ENCODE peak calls at places on chromosomes 16 and 17, in seven cellular contexts. N is nephron progenitor cell, H is esophagus squamous epithelium, F is cardiac muscle cell, Y is GM06990, G is GM10248, S is foreskin fibroblast. O is an unnamed sample.

GRCh38 chr16:22664561-22664997 is 149.4 kb upstream of the HS3ST2 start:
- DNase-seq in N (no peak), H (no peak), F (no peak), Y (no peak), G (peak), S (no peak), O (no peak)

GRCh38 chr16:20916927-20917326 is 16.4 kb downstream of the LYRM1 start:
- DNase-seq in N (no peak), H (no peak), F (no peak), Y (no peak), G (no peak), S (no peak), O (no peak)

GRCh38 chr17:34443832-34444469 is 80.9 kb upstream of the CCL1 start:
- DNase-seq in N (peak), H (no peak), F (no peak), Y (no peak), G (no peak), S (no peak), O (no peak)

GRCh38 chr16:2455081-2455845 is 4.6 kb upstream of the TEDC2 start:
- DNase-seq in N (no peak), H (no peak), F (no peak), Y (no peak), G (no peak), S (no peak), O (no peak)

GRCh38 chr16:78862022-78862421 is 738.5 kb downstream of the MAF start:
- DNase-seq in N (no peak), H (no peak), F (no peak), Y (no peak), G (no peak), S (no peak), O (no peak)

GRCh38 chr17:59844884-59845594 is 47.7 kb downstream of the TUBD1 start:
- DNase-seq in N (no peak), H (no peak), F (peak), Y (no peak), G (no peak), S (peak), O (no peak)

GRCh38 chr17:3724373-3725077 is 822 bp downstream of the HASPIN start:
- DNase-seq in N (no peak), H (no peak), F (no peak), Y (no peak), G (no peak), S (peak), O (no peak)

GRCh38 chr17:9132944-9133610 is 111.8 kb downstream of the NTN1 start:
- DNase-seq in N (no peak), H (no peak), F (no peak), Y (no peak), G (no peak), S (no peak), O (no peak)

GRCh38 chr16:3259097-3259496 is 2.7 kb upstream of the MEFV start:
- DNase-seq in N (no peak), H (no peak), F (peak), Y (no peak), G (no peak), S (peak), O (peak)

GRCh38 chr16:66858740-66859396 is 14.7 kb downstream of the CA7 start:
- DNase-seq in N (no peak), H (no peak), F (peak), Y (no peak), G (no peak), S (peak), O (no peak)

GRCh38 chr17:3920940-3921852 is 4.9 kb upstream of the P2RX1 start:
- DNase-seq in N (peak), H (no peak), F (no peak), Y (no peak), G (no peak), S (no peak), O (no peak)

GRCh38 chr16:19583665-19584300 is 28.3 kb downstream of the VPS35L start:
- DNase-seq in N (peak), H (no peak), F (peak), Y (no peak), G (no peak), S (peak), O (no peak)

GRCh38 chr17:62860962-62861873 is 53.1 kb upstream of the MARCHF10 start:
- DNase-seq in N (no peak), H (no peak), F (no peak), Y (no peak), G (no peak), S (peak), O (no peak)

GRCh38 chr16:683396-684066 is 603 bp downstream of the JMJD8 start:
- DNase-seq in N (no peak), H (no peak), F (no peak), Y (no peak), G (no peak), S (peak), O (no peak)

GRCh38 chr17:76191891-76192290 is 48.4 kb downstream of the RNF157 start:
- DNase-seq in N (no peak), H (no peak), F (no peak), Y (peak), G (peak), S (peak), O (no peak)

GRCh38 chr16:1124795-1125194 is 28.1 kb upstream of the CACNA1H start:
- DNase-seq in N (no peak), H (no peak), F (no peak), Y (no peak), G (no peak), S (no peak), O (no peak)

GRCh38 chr17:8417806-8418205 is 17.9 kb upstream of the NDEL1 start:
- DNase-seq in N (no peak), H (no peak), F (no peak), Y (no peak), G (no peak), S (no peak), O (peak)

GRCh38 chr16:50265260-50265659 is 1.1 kb upstream of the ADCY7 start:
- DNase-seq in N (no peak), H (no peak), F (no peak), Y (peak), G (no peak), S (no peak), O (no peak)

GRCh38 chr17:9676084-9676483 is 30.8 kb downstream of the USP43 start:
- DNase-seq in N (no peak), H (no peak), F (peak), Y (no peak), G (no peak), S (peak), O (no peak)

GRCh38 chr17:67376509-67376891 is 581 bp upstream of the PITPNC1 start:
- DNase-seq in N (no peak), H (no peak), F (peak), Y (no peak), G (no peak), S (peak), O (no peak)

GRCh38 chr17:44757045-44757917 is 1.5 kb upstream of the ADAM11 start:
- DNase-seq in N (no peak), H (no peak), F (no peak), Y (no peak), G (no peak), S (no peak), O (no peak)

GRCh38 chr17:76597156-76598003 is 11.7 kb upstream of the ST6GALNAC2 start:
- DNase-seq in N (no peak), H (no peak), F (peak), Y (no peak), G (no peak), S (peak), O (peak)

GRCh38 chr16:87347932-87348615 is 30.9 kb upstream of the C16orf95 start:
- DNase-seq in N (no peak), H (no peak), F (no peak), Y (no peak), G (no peak), S (no peak), O (no peak)

GRCh38 chr16:75264531-75264998 is 13.1 kb upstream of the BCAR1 start:
- DNase-seq in N (no peak), H (no peak), F (peak), Y (no peak), G (no peak), S (peak), O (no peak)

GRCh38 chr17:68029512-68030215 is 5.9 kb upstream of the KPNA2 start:
- DNase-seq in N (no peak), H (no peak), F (no peak), Y (no peak), G (no peak), S (peak), O (no peak)

GRCh38 chr16:30910427-30911029 is 12.8 kb upstream of the FBXL19 start:
- DNase-seq in N (no peak), H (no peak), F (no peak), Y (no peak), G (no peak), S (no peak), O (no peak)

GRCh38 chr17:77066165-77066564 is 74.6 kb upstream of the SEC14L1 start:
- DNase-seq in N (no peak), H (no peak), F (no peak), Y (no peak), G (no peak), S (no peak), O (no peak)

GRCh38 chr17:49407981-49408501 is 6.6 kb downstream of the PHB1 start:
- DNase-seq in N (peak), H (no peak), F (peak), Y (peak), G (peak), S (peak), O (peak)

GRCh38 chr17:57956311-57957119 is 1.3 kb upstream of the CUEDC1 start:
- DNase-seq in N (no peak), H (no peak), F (no peak), Y (peak), G (peak), S (no peak), O (no peak)

GRCh38 chr17:57957120-57957850 is 2.1 kb upstream of the CUEDC1 start:
- DNase-seq in N (no peak), H (no peak), F (no peak), Y (no peak), G (no peak), S (no peak), O (no peak)

GRCh38 chr17:57954421-57955182 is 610 bp downstream of the CUEDC1 start:
- DNase-seq in N (peak), H (no peak), F (peak), Y (no peak), G (no peak), S (peak), O (no peak)

GRCh38 chr17:57953703-57954420 is 1.4 kb downstream of the CUEDC1 start:
- DNase-seq in N (no peak), H (no peak), F (no peak), Y (no peak), G (no peak), S (no peak), O (no peak)

GRCh38 chr17:57955183-57955952 is at the start of gene CUEDC1:
- DNase-seq in N (peak), H (no peak), F (peak), Y (peak), G (peak), S (peak), O (peak)
- TF ChIP-seq CTCF in N (no peak), H (no peak), F (no peak), Y (no peak), G (peak), S (peak), O (peak)

GRCh38 chr16:35908942-35909341 is 2449.5 kb downstream of the TP53TG3F start:
- DNase-seq in N (no peak), H (no peak), F (no peak), Y (no peak), G (no peak), S (no peak), O (no peak)
- TF ChIP-seq CTCF in N (no peak), H (no peak), F (no peak), Y (no peak), G (no peak), S (no peak), O (no peak)

GRCh38 chr16:4404967-4405696 is 11.3 kb downstream of the CORO7 start:
- DNase-seq in N (no peak), H (no peak), F (no peak), Y (no peak), G (no peak), S (no peak), O (no peak)
- TF ChIP-seq CTCF in N (no peak), H (no peak), F (no peak), Y (no peak), G (no peak), S (no peak), O (no peak)

GRCh38 chr17:29867643-29868181 is 62.3 kb downstream of the SSH2 start:
- DNase-seq in N (no peak), H (no peak), F (no peak), Y (peak), G (no peak), S (peak), O (no peak)
- TF ChIP-seq CTCF in N (no peak), H (no peak), F (peak), Y (no peak), G (peak), S (no peak), O (no peak)

GRCh38 chr17:14784997-14785696 is 480.0 kb downstream of the PMP22 start:
- DNase-seq in N (no peak), H (no peak), F (no peak), Y (no peak), G (no peak), S (no peak), O (no peak)
- TF ChIP-seq CTCF in N (no peak), H (no peak), F (no peak), Y (no peak), G (peak), S (no peak), O (no peak)

O was measured in CD14-positive monocyte.